ENCODE peak calls at places on chromosomes 2 and 18, in nine cellular contexts. O is breast epithelium, Y is upper lobe of left lung, H is stomach, F is HepG2, Z is spleen, G is prostate gland, P is HCT116, A is H1. E is an unnamed sample.

GRCh38 chr18:21735452-21736015 is 5.1 kb upstream of the MIB1 start:
- DNase-seq in P (no peak), O (no peak), H (peak), Z (peak), F (peak), G (no peak), A (no peak), Y (peak), E (no peak)

GRCh38 chr2:186440506-186440905 is 45.6 kb upstream of the ZC3H15 start:
- DNase-seq in P (no peak), Y (no peak), G (no peak), Z (no peak), F (no peak), O (no peak), H (no peak), A (no peak), E (no peak)

GRCh38 chr2:177754476-177754873 is 318.1 kb downstream of the PDE11A start:
- DNase-seq in F (no peak), Y (no peak), H (no peak), O (no peak), G (no peak), P (no peak), Z (no peak), A (no peak), E (no peak)

GRCh38 chr2:80461505-80462197 is 157.1 kb upstream of the LRRTM1 start:
- DNase-seq in P (no peak), F (no peak), O (no peak), G (no peak), H (no peak), Z (no peak), Y (no peak), A (peak), E (no peak)

GRCh38 chr2:32958836-32959235 is 12.1 kb downstream of the LTBP1 start:
- DNase-seq in A (no peak), H (no peak), Z (no peak), Y (no peak), P (no peak), O (no peak), F (no peak), G (no peak), E (no peak)

GRCh38 chr2:11481789-11482472 is 16.0 kb upstream of the E2F6 start:
- DNase-seq in O (no peak), G (no peak), Y (no peak), H (no peak), A (no peak), Z (no peak), F (no peak), P (no peak), E (no peak)

GRCh38 chr2:106521016-106521415 is 33.9 kb downstream of the CD8B2 start:
- DNase-seq in H (no peak), Y (no peak), Z (no peak), G (no peak), A (no peak), F (no peak), O (no peak), P (no peak), E (no peak)

GRCh38 chr2:78992451-78992806 is 33.1 kb upstream of the REG3G start:
- DNase-seq in O (no peak), P (no peak), Y (no peak), H (no peak), F (peak), G (no peak), Z (no peak), A (peak), E (no peak)

GRCh38 chr2:121530210-121530562 is 494 bp upstream of the RNU4ATAC start:
- DNase-seq in Y (peak), P (peak), A (peak), O (peak), Z (peak), G (no peak), F (peak), H (peak), E (no peak)

GRCh38 chr18:23935804-23936203 is 78.8 kb upstream of the TTC39C start:
- DNase-seq in H (no peak), Y (no peak), A (no peak), O (no peak), F (no peak), P (no peak), G (no peak), Z (no peak), E (peak)

GRCh38 chr2:30208453-30208852 is 22.9 kb upstream of the LBH start:
- DNase-seq in Z (no peak), A (peak), P (peak), F (peak), G (peak), H (peak), Y (peak), O (peak), E (no peak)

GRCh38 chr18:31657823-31658669 is 26.3 kb downstream of the B4GALT6 start:
- DNase-seq in A (no peak), Z (no peak), G (no peak), Y (no peak), P (no peak), H (no peak), O (no peak), F (no peak), E (no peak)

GRCh38 chr2:127056631-127057370 is 50.2 kb downstream of the BIN1 start:
- DNase-seq in P (no peak), H (no peak), F (no peak), O (no peak), G (no peak), Z (no peak), A (no peak), Y (no peak), E (no peak)

GRCh38 chr18:59380706-59381105 is 21.6 kb upstream of the LMAN1 start:
- DNase-seq in A (no peak), H (no peak), O (no peak), F (no peak), G (no peak), P (no peak), Y (no peak), Z (no peak), E (no peak)

GRCh38 chr2:95297639-95298395 is 670 bp downstream of the KCNIP3 start:
- DNase-seq in F (no peak), G (no peak), A (no peak), Z (no peak), H (no peak), P (no peak), O (no peak), Y (no peak), E (no peak)

GRCh38 chr2:201419057-201419635 is 32.1 kb downstream of the TRAK2 start:
- DNase-seq in H (no peak), Y (no peak), Z (no peak), O (no peak), P (no peak), A (no peak), F (no peak), G (no peak), E (no peak)

GRCh38 chr2:236284208-236284607 is 20.0 kb upstream of the ASB18 start:
- DNase-seq in P (no peak), A (no peak), F (no peak), Y (no peak), Z (no peak), O (no peak), H (no peak), G (no peak), E (peak)

GRCh38 chr2:44980786-44981713 is 28.2 kb downstream of the SIX2 start:
- DNase-seq in H (no peak), G (no peak), Z (no peak), A (no peak), F (no peak), P (no peak), O (no peak), Y (no peak), E (no peak)

GRCh38 chr2:106336740-106337139 is 131.5 kb downstream of the RGPD3 start:
- DNase-seq in O (no peak), F (no peak), Z (no peak), Y (no peak), H (no peak), G (peak), P (no peak), A (no peak), E (no peak)

GRCh38 chr2:168300460-168300859 is 53.1 kb upstream of the STK39 start:
- DNase-seq in Y (no peak), O (no peak), P (no peak), F (no peak), G (no peak), A (no peak), Z (no peak), H (no peak), E (no peak)

GRCh38 chr2:108288534-108289106 is at the start of gene SULT1C2:
- DNase-seq in Z (no peak), O (no peak), P (peak), F (peak), G (no peak), H (peak), A (peak), Y (peak), E (no peak)

GRCh38 chr2:23287250-23287704 is 97.7 kb upstream of the KLHL29 start:
- DNase-seq in O (peak), F (no peak), A (no peak), Z (no peak), P (no peak), Y (no peak), G (peak), H (no peak), E (peak)

GRCh38 chr2:231611273-231612198 is 18.9 kb downstream of the TEX44 start:
- DNase-seq in P (peak), Z (no peak), Y (peak), O (peak), A (no peak), F (peak), G (no peak), H (peak), E (no peak)

GRCh38 chr2:17658251-17658843 is 95.3 kb downstream of the SMC6 start:
- DNase-seq in O (no peak), A (no peak), G (no peak), Y (no peak), H (no peak), F (no peak), P (no peak), Z (no peak), E (no peak)

GRCh38 chr2:106115250-106115649 is 78.9 kb downstream of the UXS1 start:
- DNase-seq in O (no peak), A (no peak), G (no peak), Z (no peak), P (peak), Y (no peak), H (no peak), F (peak), E (no peak)

GRCh38 chr2:343355-343754 is 55.5 kb upstream of the ALKAL2 start:
- DNase-seq in A (no peak), G (no peak), Y (no peak), H (no peak), P (no peak), F (no peak), O (no peak), Z (no peak), E (no peak)

GRCh38 chr18:79548621-79548985 is 131.0 kb upstream of the CTDP1 start:
- DNase-seq in O (no peak), P (no peak), Z (no peak), Y (peak), H (peak), G (no peak), F (no peak), A (no peak), E (no peak)
- H3K27ac ChIP-seq in O (no peak), P (no peak), Z (no peak), Y (no peak), H (no peak), G (no peak), F (no peak), A (no peak), E (no peak)

GRCh38 chr2:142097711-142098110 is 33.1 kb downstream of the LRP1B start:
- DNase-seq in H (no peak), O (no peak), Y (no peak), P (no peak), A (no peak), G (no peak), Z (no peak), F (no peak), E (no peak)

GRCh38 chr2:142104134-142104758 is 26.6 kb downstream of the LRP1B start:
- DNase-seq in P (no peak), G (no peak), Y (no peak), F (no peak), H (no peak), O (no peak), A (no peak), Z (no peak), E (no peak)

GRCh38 chr2:142100967-142101366 is 29.8 kb downstream of the LRP1B start:
- DNase-seq in A (no peak), G (no peak), H (peak), P (no peak), Y (no peak), F (no peak), Z (no peak), O (no peak), E (no peak)

GRCh38 chr2:142095647-142096046 is 35.2 kb downstream of the LRP1B start:
- DNase-seq in F (no peak), G (no peak), H (no peak), Z (no peak), P (no peak), O (no peak), A (no peak), Y (no peak), E (no peak)

DNA sequence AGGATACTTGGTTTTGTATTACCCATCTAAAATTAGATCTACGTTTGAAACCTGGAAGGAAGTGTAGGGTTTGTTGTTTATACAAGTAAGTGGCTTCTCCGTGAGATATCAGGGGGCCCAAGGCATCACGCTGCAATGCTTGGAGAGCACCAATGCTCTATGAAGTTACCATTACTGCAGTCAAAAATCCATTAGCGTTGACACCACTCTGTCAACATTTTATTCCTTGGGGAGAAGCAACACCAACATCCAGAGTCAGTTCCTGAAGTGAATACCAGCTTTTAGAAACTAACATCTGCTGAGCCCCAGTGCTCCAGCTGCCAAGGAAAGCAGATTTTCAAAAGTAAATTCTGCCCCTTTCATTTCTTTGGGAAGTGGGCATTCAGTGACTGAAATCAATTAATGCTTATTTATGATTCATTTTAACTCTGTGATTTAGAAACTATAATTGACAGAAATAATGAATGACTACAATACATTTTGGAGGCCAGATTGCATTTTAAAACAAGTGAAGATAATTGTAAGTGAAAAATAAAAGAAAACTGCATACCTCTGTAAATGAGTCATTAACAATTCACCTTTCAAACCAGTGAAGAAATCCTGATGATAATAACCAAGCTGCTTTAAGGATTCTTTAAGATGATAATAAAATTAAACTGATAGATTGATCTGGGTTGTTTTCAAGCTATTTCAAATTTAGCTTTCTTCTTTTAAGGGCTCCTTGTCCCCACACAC is 30.5 kb downstream of the LRP1B start:
- DNase-seq in P (no peak), A (no peak), Z (no peak), Y (no peak), F (no peak), G (no peak), H (no peak), O (no peak), E (no peak)
- TF ChIP-seq POLR2AphosphoS5 in P (no peak), A (no peak), Z (no peak), Y (no peak), F (no peak), G (no peak), H (no peak), O (no peak), E (no peak)

DNA sequence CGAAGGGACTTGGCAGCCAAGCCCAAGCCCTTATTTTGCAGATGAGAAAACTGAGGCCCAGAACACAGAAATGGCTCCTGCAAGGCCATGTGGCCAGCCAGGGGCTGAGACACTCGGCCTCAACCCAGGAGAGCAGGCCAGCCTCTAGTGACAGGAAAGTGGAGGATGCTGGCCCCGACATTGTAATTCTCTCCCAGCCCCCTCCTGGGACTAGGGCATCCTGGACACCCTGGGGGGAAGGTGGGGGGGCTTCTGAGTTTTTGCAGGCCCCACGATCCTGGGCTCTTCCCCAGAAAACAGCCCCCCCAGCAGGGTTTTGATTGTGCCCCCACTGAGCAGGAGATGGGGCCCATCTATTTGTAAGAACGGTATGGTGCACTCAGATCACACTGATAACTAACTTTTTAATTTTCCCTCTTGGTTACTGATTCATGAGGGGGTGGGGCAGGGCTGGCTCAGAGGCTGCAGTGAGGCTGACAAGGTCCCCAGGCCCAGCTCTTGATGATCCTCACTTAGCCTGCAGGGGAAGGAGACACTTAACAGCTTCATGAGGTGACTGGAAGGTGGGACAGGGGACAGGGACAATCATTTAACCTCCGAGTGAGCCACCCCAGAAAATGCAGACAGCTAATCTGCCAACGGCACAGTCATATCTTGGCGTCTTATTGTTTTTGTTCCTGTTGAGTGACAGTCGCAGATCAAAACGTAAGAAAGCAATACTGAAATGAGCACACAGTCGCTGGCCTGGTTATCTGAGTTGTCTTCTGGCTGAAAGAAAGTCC is 18.9 kb downstream of the SMAD7 start:
- DNase-seq in P (no peak), H (no peak), Z (no peak), G (no peak), A (no peak), F (no peak), Y (no peak), O (no peak), E (no peak)
- H3K27ac ChIP-seq in P (no peak), H (peak), Z (peak), G (no peak), A (no peak), F (peak), Y (peak), O (peak), E (peak)

GRCh38 chr18:72867721-72868665 is at the start of gene NETO1:
- DNase-seq in Y (no peak), A (no peak), O (no peak), F (no peak), Z (peak), P (no peak), H (no peak), G (no peak), E (no peak)
- TF ChIP-seq POLR2AphosphoS5 in Y (no peak), A (no peak), O (no peak), F (no peak), Z (no peak), P (no peak), H (no peak), G (no peak), E (no peak)

GRCh38 chr2:197674060-197674459 is 1.3 kb downstream of the RFTN2 start:
- DNase-seq in Y (no peak), P (no peak), O (no peak), Z (no peak), H (no peak), F (peak), A (no peak), G (no peak), E (no peak)

GRCh38 chr2:197674546-197674945 is 841 bp downstream of the RFTN2 start:
- DNase-seq in O (no peak), P (no peak), Z (no peak), G (no peak), F (no peak), Y (no peak), H (no peak), A (no peak), E (no peak)

GRCh38 chr2:197675711-197676188 is 363 bp upstream of the RFTN2 start:
- DNase-seq in P (no peak), Y (no peak), F (no peak), O (no peak), H (no peak), Z (no peak), A (no peak), G (no peak), E (no peak)

GRCh38 chr2:197673606-197674005 is 1.8 kb downstream of the RFTN2 start:
- DNase-seq in Z (no peak), A (no peak), O (no peak), G (no peak), Y (no peak), F (no peak), P (no peak), H (no peak), E (no peak)

DNA sequence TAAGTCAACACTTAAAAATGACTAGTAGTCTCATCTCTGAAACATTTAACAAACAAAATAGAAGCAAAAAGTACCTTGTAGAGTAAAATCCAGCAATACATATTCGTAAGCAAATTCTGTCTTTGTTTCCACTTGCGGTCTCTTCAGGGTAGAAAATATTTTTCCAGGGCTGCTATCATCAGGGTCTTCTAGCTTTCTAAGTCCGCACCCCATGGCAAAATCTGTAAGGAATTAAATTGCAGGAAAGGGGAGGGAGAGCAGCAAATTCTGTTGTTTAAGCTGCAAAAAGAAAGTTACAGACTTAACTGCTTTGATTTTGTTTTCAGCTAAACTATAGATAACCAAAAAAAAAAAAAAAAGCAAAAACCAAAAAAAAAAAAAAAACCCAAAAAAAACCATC is at the start of gene RFTN2:
- DNase-seq in F (no peak), O (no peak), Y (no peak), Z (no peak), A (no peak), H (no peak), G (no peak), P (no peak), E (no peak)
- H3K27ac ChIP-seq in F (no peak), O (peak), Y (peak), Z (peak), A (no peak), H (peak), G (no peak), P (no peak), E (peak)

DNA sequence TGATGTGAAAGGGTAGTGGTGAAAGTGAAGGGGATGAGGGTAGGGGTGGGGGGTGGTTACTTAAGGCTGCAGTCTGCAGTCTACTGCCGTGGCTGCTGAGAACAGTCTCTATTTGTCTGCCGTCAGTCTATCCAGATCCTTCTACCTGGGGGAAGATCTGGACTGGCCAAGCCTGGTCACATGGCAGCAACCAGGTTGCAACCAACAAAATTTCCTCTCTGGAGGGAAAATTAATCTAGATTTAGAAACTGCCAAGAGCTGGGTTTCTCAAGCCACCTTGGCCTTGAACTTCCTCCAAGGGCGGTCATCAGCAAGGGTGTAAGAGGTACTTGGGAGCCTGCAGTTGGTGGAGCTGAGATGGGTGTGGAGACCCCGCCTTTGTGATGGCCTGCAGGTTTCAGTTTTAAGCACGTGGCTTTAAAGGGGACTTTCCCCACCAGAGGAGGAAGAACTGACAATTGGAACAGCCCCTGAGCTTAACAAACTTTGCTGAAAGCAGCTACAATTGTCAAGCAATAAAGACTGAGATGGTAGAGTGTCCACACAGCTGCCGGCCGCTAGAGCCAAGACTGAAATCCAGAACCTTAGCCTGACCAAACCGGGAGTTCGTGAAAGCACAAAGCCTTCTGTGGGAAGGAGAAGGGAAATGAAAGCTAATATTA is 31.4 kb upstream of the KCMF1 start:
- DNase-seq in Z (peak), H (peak), P (no peak), Y (peak), F (no peak), A (no peak), O (no peak), G (no peak), E (no peak)
- TF ChIP-seq POLR2AphosphoS5 in Z (peak), H (no peak), P (no peak), Y (no peak), F (no peak), A (no peak), O (no peak), G (no peak), E (no peak)

E was measured in vagina.